ENCODE peak calls at places on chromosomes 4 and X, in five cellular contexts. U, I, J, S and C are unnamed samples.

GRCh38 chr4:54746228-54746627 is 88.5 kb downstream of the KIT start:
- DNase-seq in J (no peak), I (no peak), U (no peak), S (no peak), C (no peak)

GRCh38 chr4:102761478-102761790 is 666 bp upstream of the MANBA start:
- DNase-seq in S (no peak), I (no peak), U (peak), J (no peak), C (peak)

GRCh38 chr4:88743696-88744095 is 46.1 kb upstream of the NAP1L5 start:
- DNase-seq in S (no peak), J (no peak), I (no peak), U (no peak), C (no peak)

GRCh38 chr4:48898733-48899431 is 7.7 kb downstream of the OCIAD2 start:
- DNase-seq in S (no peak), U (peak), I (peak), J (no peak), C (no peak)

GRCh38 chr4:2791518-2792395 is 1.1 kb upstream of the SH3BP2 start:
- DNase-seq in J (no peak), U (no peak), I (no peak), S (peak), C (no peak)

GRCh38 chr4:24195976-24196736 is 306.3 kb upstream of the PPARGC1A start:
- DNase-seq in J (no peak), U (no peak), I (no peak), S (no peak), C (peak)

GRCh38 chr4:2837904-2838496 is 5.6 kb upstream of the ADD1 start:
- DNase-seq in I (peak), U (peak), J (no peak), S (no peak), C (no peak)

GRCh38 chr4:150518559-150518958 is 63.4 kb upstream of the MAB21L2 start:
- DNase-seq in J (no peak), U (no peak), I (no peak), S (no peak), C (no peak)

GRCh38 chr4:113760094-113760851 is 1.3 kb downstream of the CAMK2D start:
- DNase-seq in U (peak), I (peak), J (no peak), S (peak), C (peak)

GRCh38 chr4:126591583-126591982 is 1041.2 kb upstream of the INTU start:
- DNase-seq in S (no peak), I (no peak), J (no peak), U (no peak), C (no peak)

GRCh38 chrX:316351-317325 is 2.0 kb downstream of the GTPBP6 start:
- DNase-seq in S (no peak), U (no peak), J (no peak), I (no peak), C (no peak)

GRCh38 chr4:1351854-1352633 is 5.0 kb downstream of the UVSSA start:
- DNase-seq in J (peak), S (peak), I (peak), U (peak), C (peak)

GRCh38 chr4:101952985-101953384 is 162.5 kb downstream of the BANK1 start:
- DNase-seq in J (no peak), I (no peak), U (no peak), S (no peak), C (peak)

GRCh38 chr4:76809594-76810305 is 88.2 kb downstream of the SOWAHB start:
- DNase-seq in U (no peak), S (no peak), I (no peak), J (no peak), C (no peak)

GRCh38 chr4:7655549-7656243 is 221.0 kb upstream of the PSAPL1 start:
- DNase-seq in U (peak), J (no peak), S (no peak), I (peak), C (no peak)

GRCh38 chr4:84258905-84259830 is 239.9 kb downstream of the NKX6-1 start:
- DNase-seq in I (peak), J (no peak), S (no peak), U (no peak), C (no peak)

GRCh38 chr4:30717208-30718020 is 2.8 kb upstream of the PCDH7 start:
- DNase-seq in J (no peak), S (no peak), U (peak), I (peak), C (peak)

GRCh38 chr4:138035781-138036258 is 206.3 kb downstream of the SLC7A11 start:
- DNase-seq in U (peak), J (no peak), S (no peak), I (peak), C (peak)

GRCh38 chr4:78776729-78777555 is 792 bp downstream of the BMP2K start:
- DNase-seq in J (peak), S (peak), I (no peak), U (peak), C (peak)

GRCh38 chr4:148017801-148018200 is 285.9 kb downstream of the ARHGAP10 start:
- DNase-seq in J (no peak), S (no peak), U (peak), I (peak), C (no peak)

GRCh38 chr4:142549726-142550463 is 296.2 kb downstream of the INPP4B start:
- DNase-seq in U (no peak), J (no peak), I (peak), S (no peak), C (peak)